ENCODE peak calls at places on chromosomes 16 and 17, in nine cellular contexts. N is DND-41; C is vagina; U is A549; Y is HFF-Myc; Q is naive thymus-derived CD4-positive, alpha-beta T cell; O is left ventricle myocardium inferior; R is skeletal muscle cell; L is CD8-positive, alpha-beta memory T cell. G is an unnamed sample.
A peak's percentile ranks its signal among the peaks of the same experiment; 100 is the strongest.

GRCh38 chr17:9959377-9959981 is 54.4 kb upstream of the RCVRN start:
- DNase-seq in N (peak; percentile 65), C (no peak), U (peak; percentile 74), Y (no peak), Q (no peak), O (no peak), R (no peak), L (no peak), G (peak; percentile 65)

GRCh38 chr17:59439711-59440110 is 108.3 kb downstream of the YPEL2 start:
- DNase-seq in N (no peak), C (no peak), U (no peak), Y (no peak), Q (no peak), O (no peak), R (no peak), L (no peak), G (no peak)

GRCh38 chr17:7634384-7634783 is 4.4 kb downstream of the SHBG start:
- DNase-seq in N (peak; percentile 37), C (no peak), U (peak; percentile 71), Y (no peak), Q (no peak), O (peak; percentile 46), R (no peak), L (no peak), G (no peak)

GRCh38 chr17:7219812-7220592 is at the start of the genes ACADVL and DLG4:
- DNase-seq in N (peak; percentile 80), C (peak; percentile 91), U (peak; percentile 82), Y (peak; percentile 54), Q (peak; percentile 60), O (peak; percentile 95), R (peak; percentile 61), L (peak; percentile 70), G (peak; percentile 85)

GRCh38 chr16:48291303-48291702 is 44.0 kb upstream of the ABCC11 start:
- DNase-seq in N (no peak), C (no peak), U (no peak), Y (no peak), Q (no peak), O (no peak), R (no peak), L (no peak), G (no peak)

GRCh38 chr17:45314761-45315549 is 1.9 kb downstream of the MAP3K14 start:
- DNase-seq in N (no peak), C (no peak), U (peak; percentile 52), Y (no peak), Q (no peak), O (no peak), R (no peak), L (no peak), G (peak; percentile 75)

GRCh38 chr17:15414502-15415348 is 52.7 kb downstream of the CDRT4 start:
- DNase-seq in N (no peak), C (no peak), U (no peak), Y (no peak), Q (no peak), O (peak; percentile 82), R (no peak), L (no peak), G (no peak)

GRCh38 chr17:10091051-10091450 is 107.4 kb downstream of the GAS7 start:
- DNase-seq in N (no peak), C (no peak), U (no peak), Y (no peak), Q (no peak), O (no peak), R (no peak), L (no peak), G (no peak)

GRCh38 chr16:82699711-82700495 is 73.1 kb downstream of the CDH13 start:
- DNase-seq in N (no peak), C (no peak), U (no peak), Y (peak; percentile 67), Q (no peak), O (no peak), R (peak; percentile 66), L (no peak), G (no peak)

GRCh38 chr16:76787394-76787793 is 403.6 kb upstream of the MON1B start:
- DNase-seq in N (no peak), C (no peak), U (no peak), Y (no peak), Q (no peak), O (no peak), R (no peak), L (no peak), G (no peak)

GRCh38 chr16:69904495-69905170 is 46.5 kb upstream of the CLEC18A start:
- DNase-seq in N (no peak), C (no peak), U (no peak), Y (no peak), Q (no peak), O (no peak), R (no peak), L (no peak), G (no peak)

GRCh38 chr17:9402590-9403199 is 172.9 kb downstream of the STX8 start:
- DNase-seq in N (peak; percentile 67), C (no peak), U (peak; percentile 67), Y (peak; percentile 29), Q (no peak), O (no peak), R (no peak), L (no peak), G (peak; percentile 64)

GRCh38 chr17:71432378-71433315 is 688.2 kb upstream of the SOX9 start:
- DNase-seq in N (no peak), C (no peak), U (no peak), Y (no peak), Q (no peak), O (no peak), R (no peak), L (no peak), G (no peak)

GRCh38 chr17:226108-226772 is 44.8 kb upstream of the DOC2B start:
- DNase-seq in N (no peak), C (no peak), U (no peak), Y (no peak), Q (no peak), O (peak; percentile 5), R (no peak), L (no peak), G (no peak)

GRCh38 chr16:27972500-27972899 is 91.0 kb downstream of the GSG1L start:
- DNase-seq in N (peak; percentile 24), C (no peak), U (peak; percentile 72), Y (peak; percentile 5), Q (peak; percentile 29), O (no peak), R (no peak), L (peak; percentile 11), G (peak; percentile 72)

GRCh38 chr17:76683011-76683755 is 27.6 kb downstream of the MXRA7 start:
- DNase-seq in N (no peak), C (no peak), U (no peak), Y (no peak), Q (no peak), O (no peak), R (no peak), L (no peak), G (no peak)

GRCh38 chr17:76370261-76370993 is 14.0 kb upstream of the SPHK1 start:
- DNase-seq in N (no peak), C (no peak), U (peak; percentile 62), Y (peak; percentile 90), Q (no peak), O (peak; percentile 87), R (peak; percentile 86), L (no peak), G (no peak)

GRCh38 chr17:48894886-48895285 is 2.3 kb downstream of the ATP5MC1 start:
- DNase-seq in N (no peak), C (no peak), U (no peak), Y (no peak), Q (no peak), O (no peak), R (no peak), L (no peak), G (no peak)

GRCh38 chr17:46742539-46743270 is 75.8 kb downstream of the WNT3 start:
- DNase-seq in N (no peak), C (no peak), U (peak; percentile 84), Y (peak; percentile 32), Q (no peak), O (no peak), R (peak; percentile 79), L (no peak), G (no peak)

GRCh38 chr16:57149391-57149790 is 36.4 kb downstream of the PSME3IP1 start:
- DNase-seq in N (no peak), C (no peak), U (no peak), Y (no peak), Q (no peak), O (no peak), R (no peak), L (no peak), G (no peak)

GRCh38 chr16:87965973-87966667 is 14.9 kb downstream of the BANP start:
- DNase-seq in N (no peak), C (no peak), U (no peak), Y (no peak), Q (no peak), O (no peak), R (no peak), L (no peak), G (no peak)
- H3K4me3 ChIP-seq in N (no peak overlapping the region), C (peak overlapping the region; percentile 7), U (no peak overlapping the region), Y (no peak overlapping the region), Q (no peak overlapping the region), O (peak overlapping the region; percentile 38), R (no peak overlapping the region), L (no peak overlapping the region), G (no peak overlapping the region)

DNA sequence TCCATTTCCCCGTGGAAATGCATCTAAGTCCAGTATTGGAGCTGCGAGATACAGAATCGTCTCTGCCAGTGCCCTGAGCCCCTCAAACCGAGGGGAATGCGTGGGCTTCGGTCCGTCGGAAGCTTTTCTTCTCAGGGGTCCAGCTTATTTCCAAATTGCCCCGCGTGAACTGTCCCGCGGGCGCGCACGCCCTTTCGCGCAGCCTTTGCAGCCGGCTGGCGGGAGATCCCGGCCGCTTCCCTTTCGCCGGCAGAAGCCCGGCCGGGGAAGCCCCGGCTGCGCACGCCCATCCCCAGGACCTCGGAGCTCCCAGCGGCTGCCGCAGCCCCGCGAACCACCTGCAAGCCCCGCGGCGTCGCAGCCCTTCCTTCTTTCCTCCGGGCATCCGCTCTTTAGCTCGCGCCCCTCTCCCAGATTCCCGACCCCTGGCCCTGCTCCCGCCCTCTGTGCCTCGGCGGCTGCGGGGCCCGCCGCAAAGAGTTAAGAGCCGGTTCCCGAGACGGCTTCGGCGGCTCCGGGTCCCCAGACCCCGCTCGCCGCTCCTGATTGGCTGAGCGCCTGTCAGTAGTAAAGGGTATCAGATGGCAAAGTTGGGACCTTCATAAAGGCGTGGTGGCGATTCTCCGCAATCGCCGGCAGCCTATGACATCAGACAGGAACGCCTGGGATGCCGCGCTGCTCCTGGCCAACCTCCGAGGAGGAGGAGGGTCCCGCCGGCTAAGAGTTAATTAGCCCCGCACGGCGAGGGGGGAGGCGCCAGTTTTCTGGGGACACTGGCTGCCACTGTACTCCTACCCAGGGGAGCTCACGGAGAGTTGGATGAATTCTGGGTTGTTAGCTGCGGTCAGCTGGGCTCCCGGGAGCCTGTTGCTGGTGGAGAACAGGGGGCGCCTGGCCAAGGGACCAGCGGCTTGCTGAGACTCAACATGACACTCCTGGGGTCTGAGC is at the start of gene MYOCD:
- DNase-seq in N (no peak), C (no peak), U (peak; percentile 82), Y (no peak), Q (no peak), O (peak; percentile 46), R (no peak), L (no peak), G (peak; percentile 19)
- H3K4me3 ChIP-seq in N (no peak within 1 kb of the TSS), C (peak within 1 kb of the TSS; percentile 48), U (peak within 1 kb of the TSS; percentile 60), Y (peak within 1 kb of the TSS; percentile 48), Q (no peak within 1 kb of the TSS), O (peak within 1 kb of the TSS; percentile 75), R (peak within 1 kb of the TSS; percentile 64), L (no peak within 1 kb of the TSS), G (peak within 1 kb of the TSS; percentile 38)

GRCh38 chr17:61644800-61645774 is 54.1 kb upstream of the NACA2 start:
- DNase-seq in N (no peak), C (no peak), U (no peak), Y (no peak), Q (no peak), O (no peak), R (no peak), L (no peak), G (no peak)
- H3K4me3 ChIP-seq in N (no peak overlapping the region), C (no peak overlapping the region), U (no peak overlapping the region), Y (no peak overlapping the region), Q (no peak overlapping the region), O (no peak overlapping the region), R (no peak overlapping the region), L (no peak overlapping the region), G (no peak overlapping the region)

GRCh38 chr17:50264263-50265113 is 9.8 kb upstream of the TMEM92 start:
- DNase-seq in N (peak; percentile 13), C (peak; percentile 87), U (no peak), Y (no peak), Q (no peak), O (no peak), R (no peak), L (no peak), G (no peak)
- H3K4me3 ChIP-seq in N (no peak overlapping the region), C (peak overlapping the region; percentile 15), U (no peak overlapping the region), Y (no peak overlapping the region), Q (no peak overlapping the region), O (no peak overlapping the region), R (peak overlapping the region; percentile 12), L (no peak overlapping the region), G (no peak overlapping the region)

G was measured in GM12865.